ENCODE peak calls at places on chromosome 4, in ten cellular contexts. L, K, S, P, D, F, J, Y, G and C are unnamed samples.

GRCh38 chr4:71366776-71367175 is 28.0 kb downstream of the SLC4A4 start:
- DNase-seq in L (no peak), K (no peak), S (no peak), P (no peak), D (no peak), F (no peak), J (no peak), Y (no peak), G (no peak), C (no peak)

GRCh38 chr4:39976945-39977488 is 694 bp downstream of the PDS5A start:
- DNase-seq in L (peak), K (peak), S (no peak), P (no peak), D (no peak), F (peak), J (peak), Y (peak), G (peak), C (no peak)

GRCh38 chr4:56241500-56241899 is 145.8 kb downstream of the AASDH start:
- DNase-seq in L (no peak), K (no peak), S (no peak), P (no peak), D (no peak), F (peak), J (no peak), Y (no peak), G (no peak), C (no peak)

GRCh38 chr4:66688674-66689073 is 856.6 kb downstream of the CENPC start:
- DNase-seq in L (no peak), K (no peak), S (peak), P (peak), D (no peak), F (no peak), J (peak), Y (peak), G (no peak), C (peak)

GRCh38 chr4:6546681-6547447 is 28.1 kb upstream of the MAN2B2 start:
- DNase-seq in L (no peak), K (peak), S (peak), P (peak), D (no peak), F (peak), J (peak), Y (peak), G (no peak), C (peak)

GRCh38 chr4:16159321-16159720 is 67.0 kb downstream of the TAPT1 start:
- DNase-seq in L (no peak), K (no peak), S (no peak), P (no peak), D (no peak), F (peak), J (no peak), Y (no peak), G (no peak), C (no peak)

GRCh38 chr4:86416081-86416480 is 56.2 kb upstream of the MAPK10 start:
- DNase-seq in L (no peak), K (no peak), S (no peak), P (no peak), D (no peak), F (no peak), J (no peak), Y (no peak), G (no peak), C (peak)

GRCh38 chr4:114364857-114365256 is 233.8 kb upstream of the UGT8 start:
- DNase-seq in L (no peak), K (no peak), S (peak), P (peak), D (peak), F (no peak), J (peak), Y (no peak), G (no peak), C (peak)

GRCh38 chr4:41748788-41749445 is 392 bp upstream of the PHOX2B start:
- DNase-seq in L (no peak), K (no peak), S (no peak), P (no peak), D (no peak), F (no peak), J (no peak), Y (no peak), G (no peak), C (no peak)

GRCh38 chr4:185958094-185958493 is 110.9 kb upstream of the TLR3 start:
- DNase-seq in L (no peak), K (no peak), S (no peak), P (no peak), D (no peak), F (no peak), J (no peak), Y (no peak), G (no peak), C (no peak)

GRCh38 chr4:20192754-20193521 is 58.8 kb upstream of the SLIT2 start:
- DNase-seq in L (no peak), K (no peak), S (peak), P (peak), D (no peak), F (no peak), J (peak), Y (no peak), G (no peak), C (peak)

GRCh38 chr4:180923476-180923875 is 1319.7 kb upstream of the TENM3 start:
- DNase-seq in L (no peak), K (no peak), S (peak), P (peak), D (no peak), F (no peak), J (no peak), Y (no peak), G (no peak), C (peak)

GRCh38 chr4:114495471-114495928 is 103.1 kb upstream of the UGT8 start:
- DNase-seq in L (no peak), K (no peak), S (no peak), P (no peak), D (no peak), F (no peak), J (no peak), Y (peak), G (no peak), C (no peak)

GRCh38 chr4:13483142-13484044 is 747 bp downstream of the RAB28 start:
- DNase-seq in L (no peak), K (peak), S (peak), P (peak), D (peak), F (peak), J (peak), Y (peak), G (peak), C (peak)

GRCh38 chr4:120616041-120616440 is 306.5 kb downstream of the PRDM5 start:
- DNase-seq in L (no peak), K (no peak), S (no peak), P (peak), D (no peak), F (no peak), J (no peak), Y (no peak), G (no peak), C (no peak)

GRCh38 chr4:35541888-35542213 is 702.5 kb downstream of the ARAP2 start:
- DNase-seq in L (no peak), K (no peak), S (no peak), P (no peak), D (no peak), F (no peak), J (no peak), Y (no peak), G (no peak), C (no peak)

GRCh38 chr4:110287130-110287529 is 88.7 kb upstream of the ELOVL6 start:
- DNase-seq in L (no peak), K (no peak), S (peak), P (peak), D (no peak), F (no peak), J (peak), Y (peak), G (no peak), C (peak)